ENCODE peak calls at places on chromosomes 4 and X, in eight cellular contexts. M is fibroblast of the conjunctiva; B is stimulated activated CD4-positive, alpha-beta T cell treated with anti-CD3 and anti-CD28 coated beads, Interleukin-4, amount 100 ng/mL, for 24 hours; S is NCI-H1092 treated with DMSO at 0.1 percent for 48 hours; P is cardiac fibroblast; E is NCI-H226; K is stimulated activated naive B cell treated with anti-CD40 and anti-IgM and Interleukin-4, amounts not matched to agents 10 μg/mL and 1 μg/mL and 100 μg/mL, for 72 hours; Q is activated CD8-positive, alpha-beta memory T cell treated with anti-CD3 and anti-CD28 coated beads, Interleukin-2, amount 50 U/mL, for 48 hours. D is an unnamed sample.

GRCh38 chrX:31333181-31333831 is 261.5 kb upstream of the FTHL17 start:
- DNase-seq in P (peak), B (no peak), S (no peak), Q (no peak), M (peak), E (peak), K (no peak), D (peak)

GRCh38 chr4:134388351-134388750 is 186.8 kb upstream of the PABPC4L start:
- DNase-seq in B (no peak), P (no peak), M (no peak), Q (no peak), E (no peak), K (no peak), S (no peak), D (no peak)

GRCh38 chr4:100098011-100098545 is 92.2 kb downstream of the DDIT4L start:
- DNase-seq in P (no peak), S (no peak), K (no peak), Q (no peak), B (no peak), M (no peak), E (no peak), D (no peak)

GRCh38 chr4:69601065-69601464 is 38.4 kb downstream of the UGT2A2 start:
- DNase-seq in S (no peak), K (no peak), M (no peak), E (no peak), B (no peak), P (no peak), Q (no peak), D (no peak)

GRCh38 chr4:85603437-85604336 is 128.7 kb downstream of the ARHGAP24 start:
- DNase-seq in E (no peak), K (no peak), M (no peak), Q (no peak), S (peak), B (no peak), P (peak), D (no peak)

GRCh38 chrX:135340827-135341226 is 31.5 kb downstream of the ETDC start:
- DNase-seq in P (peak), Q (no peak), S (no peak), E (no peak), M (peak), B (no peak), K (no peak), D (no peak)

GRCh38 chr4:26377352-26378311 is 56.8 kb downstream of the RBPJ start:
- DNase-seq in M (no peak), B (no peak), E (no peak), K (no peak), Q (no peak), P (no peak), S (no peak), D (no peak)

GRCh38 chr4:2259541-2260267 is 2.2 kb downstream of the MXD4 start:
- DNase-seq in K (no peak), M (no peak), Q (peak), P (no peak), B (no peak), E (no peak), S (no peak), D (no peak)

GRCh38 chr4:27176400-27176799 is 315.8 kb downstream of the STIM2 start:
- DNase-seq in E (no peak), K (no peak), B (no peak), P (peak), M (peak), Q (no peak), S (peak), D (peak)

GRCh38 chr4:57249083-57249482 is 138.9 kb upstream of the IGFBP7 start:
- DNase-seq in E (peak), K (no peak), B (no peak), M (no peak), P (peak), S (no peak), Q (no peak), D (peak)

GRCh38 chr4:17327587-17327986 is 184.3 kb downstream of the QDPR start:
- DNase-seq in K (no peak), Q (no peak), S (no peak), M (no peak), P (no peak), B (no peak), E (no peak), D (no peak)

GRCh38 chrX:13387656-13388421 is 68.0 kb upstream of the ATXN3L start:
- DNase-seq in B (peak), P (peak), M (no peak), E (no peak), Q (no peak), K (peak), S (no peak), D (no peak)

GRCh38 chr4:166012129-166013078 is 139.4 kb downstream of the TLL1 start:
- DNase-seq in S (no peak), M (no peak), Q (no peak), P (peak), K (no peak), E (peak), B (no peak), D (peak)

GRCh38 chr4:113692809-113693411 is 68.6 kb downstream of the CAMK2D start:
- DNase-seq in S (no peak), E (no peak), B (no peak), M (no peak), Q (no peak), P (no peak), K (no peak), D (no peak)

GRCh38 chrX:99901091-99901490 is 509.0 kb downstream of the PCDH19 start:
- DNase-seq in K (no peak), E (no peak), Q (no peak), S (no peak), P (no peak), M (no peak), B (no peak), D (no peak)

GRCh38 chr4:106690487-106690886 is 321.9 kb upstream of the GIMD1 start:
- DNase-seq in E (peak), Q (no peak), P (peak), B (no peak), M (no peak), K (no peak), S (no peak), D (peak)